ENCODE peak calls at places on chromosome X, in five cellular contexts. N, R, P, V and G are unnamed samples.
A peak's percentile ranks its signal among the peaks of the same experiment; 100 is the strongest.

GRCh38 chrX:142095816-142096215 is 109.3 kb downstream of the MAGEC2 start:
- DNase-seq in V (no peak), N (no peak), P (no peak), R (no peak), G (no peak)

GRCh38 chrX:110175146-110175545 is 142.7 kb downstream of the AMMECR1 start:
- DNase-seq in N (no peak), P (peak; percentile 15), R (no peak), V (no peak), G (no peak)

GRCh38 chrX:39772057-39772832 is 325.5 kb downstream of the BCOR start:
- DNase-seq in R (peak; percentile 64), P (peak; percentile 21), V (peak; percentile 65), N (peak; percentile 22), G (peak; percentile 62)

GRCh38 chrX:51893931-51894696 is 691 bp downstream of the MAGED1 start:
- DNase-seq in P (no peak), N (no peak), R (no peak), V (no peak), G (peak; percentile 69)

GRCh38 chrX:16836371-16836770 is 33.8 kb downstream of the RBBP7 start:
- DNase-seq in V (no peak), P (peak; percentile 67), N (no peak), R (no peak), G (no peak)

GRCh38 chrX:121308276-121308805 is 260.9 kb downstream of the GLUD2 start:
- DNase-seq in N (no peak), R (peak; percentile 49), P (peak; percentile 48), V (peak; percentile 69), G (peak; percentile 40)

GRCh38 chrX:67693928-67694327 is 150.1 kb downstream of the AR start:
- DNase-seq in P (peak; percentile 8), V (no peak), R (no peak), N (no peak), G (no peak)

GRCh38 chrX:123738378-123738955 is 5.6 kb upstream of the THOC2 start:
- DNase-seq in P (no peak), N (no peak), V (no peak), R (no peak), G (no peak)

GRCh38 chrX:81120270-81120935 is 81.3 kb downstream of the HMGN5 start:
- DNase-seq in N (no peak), V (no peak), R (no peak), P (peak; percentile 2), G (no peak)

GRCh38 chrX:15359701-15360100 is 24.4 kb upstream of the PIGA start:
- DNase-seq in V (no peak), R (no peak), N (no peak), P (no peak), G (no peak)

GRCh38 chrX:69616520-69617203 is 749 bp downstream of the EDA start:
- DNase-seq in R (no peak), P (no peak), N (no peak), V (no peak), G (no peak)

GRCh38 chrX:154396948-154397887 is 959 bp upstream of the RPL10 start:
- DNase-seq in P (peak; percentile 61), V (peak; percentile 49), N (peak; percentile 33), R (peak; percentile 30), G (peak; percentile 63)

GRCh38 chrX:2325076-2325784 is 175.5 kb downstream of the DHRSX start:
- DNase-seq in R (no peak), V (no peak), P (peak; percentile 44), N (peak; percentile 6), G (no peak)

GRCh38 chrX:20224814-20225487 is 41.8 kb downstream of the RPS6KA3 start:
- DNase-seq in R (no peak), V (no peak), P (peak; percentile 8), N (no peak), G (no peak)

GRCh38 chrX:38278682-38279081 is 48.6 kb downstream of the RPGR start:
- DNase-seq in N (no peak), R (no peak), V (no peak), P (no peak), G (no peak)